ENCODE peak calls at places on chromosome 5, in ten cellular contexts. One of them, this sample, is unnamed.

GRCh38 chr5:42870882-42871418 is 59.3 kb upstream of the SELENOP start:
- DNase-seq in prostate gland: no peak
- DNase-seq in testis: no peak
- DNase-seq in lung: no peak
- DNase-seq in cardiac muscle cell: peak; percentile 29
- DNase-seq in kidney: no peak
- DNase-seq in upper lobe of right lung: no peak
- DNase-seq in K562: no peak
- DNase-seq in fibroblast of lung: no peak
- DNase-seq in PC-3: peak; percentile 29
- DNase-seq in this sample: no peak

GRCh38 chr5:65070026-65070425 is 301.3 kb downstream of the CWC27 start:
- DNase-seq in prostate gland: no peak
- DNase-seq in testis: no peak
- DNase-seq in lung: no peak
- DNase-seq in cardiac muscle cell: no peak
- DNase-seq in kidney: no peak
- DNase-seq in upper lobe of right lung: no peak
- DNase-seq in K562: no peak
- DNase-seq in fibroblast of lung: no peak
- DNase-seq in PC-3: no peak
- DNase-seq in this sample: no peak

GRCh38 chr5:126107381-126107780 is 315.8 kb upstream of the GRAMD2B start:
- DNase-seq in prostate gland: no peak
- DNase-seq in testis: no peak
- DNase-seq in lung: no peak
- DNase-seq in cardiac muscle cell: no peak
- DNase-seq in kidney: no peak
- DNase-seq in upper lobe of right lung: no peak
- DNase-seq in K562: no peak
- DNase-seq in fibroblast of lung: no peak
- DNase-seq in PC-3: no peak
- DNase-seq in this sample: no peak

GRCh38 chr5:15500326-15500958 is 462 bp downstream of the FBXL7 start:
- DNase-seq in prostate gland: peak; percentile 19
- DNase-seq in testis: peak; percentile 46
- DNase-seq in lung: peak; percentile 49
- DNase-seq in cardiac muscle cell: peak; percentile 55
- DNase-seq in kidney: peak; percentile 82
- DNase-seq in upper lobe of right lung: peak; percentile 71
- DNase-seq in K562: no peak
- DNase-seq in fibroblast of lung: peak; percentile 50
- DNase-seq in PC-3: no peak
- DNase-seq in this sample: no peak

GRCh38 chr5:58838732-58839131 is 255.9 kb downstream of the RAB3C start:
- DNase-seq in prostate gland: no peak
- DNase-seq in testis: no peak
- DNase-seq in lung: no peak
- DNase-seq in cardiac muscle cell: no peak
- DNase-seq in kidney: no peak
- DNase-seq in upper lobe of right lung: no peak
- DNase-seq in K562: no peak
- DNase-seq in fibroblast of lung: no peak
- DNase-seq in PC-3: no peak
- DNase-seq in this sample: no peak

GRCh38 chr5:137453476-137454080 is 45.5 kb downstream of the SPOCK1 start:
- DNase-seq in prostate gland: no peak
- DNase-seq in testis: no peak
- DNase-seq in lung: no peak
- DNase-seq in cardiac muscle cell: peak; percentile 80
- DNase-seq in kidney: no peak
- DNase-seq in upper lobe of right lung: no peak
- DNase-seq in K562: no peak
- DNase-seq in fibroblast of lung: peak; percentile 44
- DNase-seq in PC-3: peak; percentile 59
- DNase-seq in this sample: no peak

GRCh38 chr5:22505891-22506290 is 347.3 kb downstream of the CDH12 start:
- DNase-seq in prostate gland: no peak
- DNase-seq in testis: no peak
- DNase-seq in lung: no peak
- DNase-seq in cardiac muscle cell: no peak
- DNase-seq in kidney: no peak
- DNase-seq in upper lobe of right lung: no peak
- DNase-seq in K562: no peak
- DNase-seq in fibroblast of lung: no peak
- DNase-seq in PC-3: no peak
- DNase-seq in this sample: no peak

GRCh38 chr5:36688722-36689121 is 82.3 kb downstream of the SLC1A3 start:
- DNase-seq in prostate gland: no peak
- DNase-seq in testis: no peak
- DNase-seq in lung: no peak
- DNase-seq in cardiac muscle cell: no peak
- DNase-seq in kidney: no peak
- DNase-seq in upper lobe of right lung: no peak
- DNase-seq in K562: peak; percentile 28
- DNase-seq in fibroblast of lung: no peak
- DNase-seq in PC-3: peak; percentile 57
- DNase-seq in this sample: no peak

GRCh38 chr5:91264311-91265051 is 118.6 kb downstream of the ARRDC3 start:
- DNase-seq in prostate gland: no peak
- DNase-seq in testis: no peak
- DNase-seq in lung: no peak
- DNase-seq in cardiac muscle cell: no peak
- DNase-seq in kidney: no peak
- DNase-seq in upper lobe of right lung: no peak
- DNase-seq in K562: no peak
- DNase-seq in fibroblast of lung: no peak
- DNase-seq in PC-3: no peak
- DNase-seq in this sample: no peak

GRCh38 chr5:124764585-124764984 is 18.1 kb upstream of the ZNF608 start:
- DNase-seq in prostate gland: no peak
- DNase-seq in testis: no peak
- DNase-seq in lung: no peak
- DNase-seq in cardiac muscle cell: no peak
- DNase-seq in kidney: no peak
- DNase-seq in upper lobe of right lung: no peak
- DNase-seq in K562: no peak
- DNase-seq in fibroblast of lung: no peak
- DNase-seq in PC-3: no peak
- DNase-seq in this sample: no peak

DNA sequence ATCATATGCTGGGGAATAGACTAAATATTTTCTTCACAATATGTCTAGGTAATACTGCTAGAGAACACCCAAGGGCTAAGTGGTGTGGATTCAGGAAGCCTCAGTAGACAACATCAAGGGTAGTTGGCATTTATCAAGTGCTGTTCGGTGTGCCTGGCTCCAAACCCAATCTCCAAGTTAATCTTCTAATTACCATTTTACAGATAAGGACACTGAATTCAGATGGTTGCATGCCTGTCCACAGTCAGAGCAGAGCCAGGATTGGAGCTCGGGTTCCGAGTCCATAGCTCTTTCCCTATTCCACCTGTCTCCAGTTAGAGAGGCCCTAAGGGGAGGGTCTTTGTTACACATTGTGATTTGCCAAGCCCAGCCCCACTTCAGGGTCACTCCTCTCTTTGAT is 58.2 kb downstream of the FGF18 start:
- DNase-seq in prostate gland: no peak
- DNase-seq in testis: no peak
- DNase-seq in lung: no peak
- DNase-seq in cardiac muscle cell: no peak
- DNase-seq in kidney: no peak
- DNase-seq in upper lobe of right lung: no peak
- DNase-seq in K562: no peak
- DNase-seq in fibroblast of lung: no peak
- DNase-seq in PC-3: no peak
- DNase-seq in this sample: no peak
- TF ChIP-seq CTCF in prostate gland: no peak
- TF ChIP-seq CTCF in testis: no peak
- TF ChIP-seq CTCF in lung: no peak
- TF ChIP-seq CTCF in cardiac muscle cell: no peak
- TF ChIP-seq CTCF in kidney: no peak
- TF ChIP-seq CTCF in upper lobe of right lung: no peak
- TF ChIP-seq CTCF in K562: no peak
- TF ChIP-seq CTCF in fibroblast of lung: no peak
- TF ChIP-seq CTCF in PC-3: no peak
- TF ChIP-seq CTCF in this sample: no peak

DNA sequence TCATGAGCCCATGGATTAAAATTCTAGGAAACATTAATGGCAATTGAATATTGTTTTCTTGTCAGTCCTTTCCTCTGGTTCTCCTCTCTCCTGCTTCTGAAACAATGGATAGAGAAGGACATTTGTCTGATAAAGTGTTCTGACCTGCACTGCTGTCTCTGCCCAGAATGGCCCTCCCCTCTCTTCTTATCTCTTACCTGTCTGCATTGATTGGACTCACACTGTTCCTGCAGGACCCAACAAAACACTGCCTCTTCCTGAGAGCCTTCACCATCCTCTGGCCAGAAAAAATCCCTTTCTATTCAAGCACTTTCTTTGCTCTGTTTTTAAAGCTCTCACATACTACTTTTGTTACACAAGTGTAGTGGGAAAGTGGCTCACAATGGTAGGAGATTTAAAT is 143.8 kb upstream of the DHFR start:
- DNase-seq in prostate gland: no peak
- DNase-seq in testis: no peak
- DNase-seq in lung: no peak
- DNase-seq in cardiac muscle cell: no peak
- DNase-seq in kidney: no peak
- DNase-seq in upper lobe of right lung: no peak
- DNase-seq in K562: no peak
- DNase-seq in fibroblast of lung: no peak
- DNase-seq in PC-3: no peak
- DNase-seq in this sample: no peak
- H3K36me3 ChIP-seq in prostate gland: no peaks in the 10 kb centered on the region
- H3K36me3 ChIP-seq in testis: no peaks in the 10 kb centered on the region
- H3K36me3 ChIP-seq in lung: peaks cover 13% of the 10 kb centered on the region
- H3K36me3 ChIP-seq in cardiac muscle cell: no peaks in the 10 kb centered on the region
- H3K36me3 ChIP-seq in kidney: peaks cover 2% of the 10 kb centered on the region
- H3K36me3 ChIP-seq in upper lobe of right lung: peaks cover 29% of the 10 kb centered on the region
- H3K36me3 ChIP-seq in K562: peaks cover 4% of the 10 kb centered on the region
- H3K36me3 ChIP-seq in fibroblast of lung: no peaks in the 10 kb centered on the region
- H3K36me3 ChIP-seq in PC-3: no peaks in the 10 kb centered on the region
- H3K36me3 ChIP-seq in this sample: no peaks in the 10 kb centered on the region

GRCh38 chr5:337565-338130 is 16.1 kb downstream of the AHRR start:
- DNase-seq in prostate gland: no peak
- DNase-seq in testis: peak; percentile 5
- DNase-seq in lung: no peak
- DNase-seq in cardiac muscle cell: peak; percentile 52
- DNase-seq in kidney: no peak
- DNase-seq in upper lobe of right lung: no peak
- DNase-seq in K562: no peak
- DNase-seq in fibroblast of lung: peak; percentile 53
- DNase-seq in PC-3: peak; percentile 50
- DNase-seq in this sample: no peak

GRCh38 chr5:335740-336038 is 14.2 kb downstream of the AHRR start:
- DNase-seq in prostate gland: no peak
- DNase-seq in testis: no peak
- DNase-seq in lung: no peak
- DNase-seq in cardiac muscle cell: no peak
- DNase-seq in kidney: no peak
- DNase-seq in upper lobe of right lung: no peak
- DNase-seq in K562: no peak
- DNase-seq in fibroblast of lung: no peak
- DNase-seq in PC-3: no peak
- DNase-seq in this sample: no peak

GRCh38 chr5:332843-333242 is 11.3 kb downstream of the AHRR start:
- DNase-seq in prostate gland: no peak
- DNase-seq in testis: no peak
- DNase-seq in lung: no peak
- DNase-seq in cardiac muscle cell: peak; percentile 13
- DNase-seq in kidney: no peak
- DNase-seq in upper lobe of right lung: no peak
- DNase-seq in K562: no peak
- DNase-seq in fibroblast of lung: no peak
- DNase-seq in PC-3: no peak
- DNase-seq in this sample: no peak

GRCh38 chr5:334903-335739 is 13.6 kb downstream of the AHRR start:
- DNase-seq in prostate gland: no peak
- DNase-seq in testis: no peak
- DNase-seq in lung: no peak
- DNase-seq in cardiac muscle cell: no peak
- DNase-seq in kidney: no peak
- DNase-seq in upper lobe of right lung: no peak
- DNase-seq in K562: no peak
- DNase-seq in fibroblast of lung: no peak
- DNase-seq in PC-3: no peak
- DNase-seq in this sample: no peak

GRCh38 chr5:333945-334344 is 12.4 kb downstream of the AHRR start:
- DNase-seq in prostate gland: no peak
- DNase-seq in testis: no peak
- DNase-seq in lung: no peak
- DNase-seq in cardiac muscle cell: no peak
- DNase-seq in kidney: no peak
- DNase-seq in upper lobe of right lung: no peak
- DNase-seq in K562: no peak
- DNase-seq in fibroblast of lung: no peak
- DNase-seq in PC-3: no peak
- DNase-seq in this sample: no peak
- H3K4me3 ChIP-seq in prostate gland: no peak overlapping the region
- H3K4me3 ChIP-seq in testis: no peak overlapping the region
- H3K4me3 ChIP-seq in lung: no peak overlapping the region
- H3K4me3 ChIP-seq in cardiac muscle cell: no peak overlapping the region
- H3K4me3 ChIP-seq in kidney: no peak overlapping the region
- H3K4me3 ChIP-seq in upper lobe of right lung: no peak overlapping the region
- H3K4me3 ChIP-seq in K562: no peak overlapping the region
- H3K4me3 ChIP-seq in fibroblast of lung: no peak overlapping the region
- H3K4me3 ChIP-seq in PC-3: no peak overlapping the region
- H3K4me3 ChIP-seq in this sample: no peak overlapping the region

GRCh38 chr5:181044093-181044599 is 4.1 kb downstream of the BTNL9 start:
- DNase-seq in prostate gland: no peak
- DNase-seq in testis: no peak
- DNase-seq in lung: no peak
- DNase-seq in cardiac muscle cell: no peak
- DNase-seq in kidney: no peak
- DNase-seq in upper lobe of right lung: no peak
- DNase-seq in K562: no peak
- DNase-seq in fibroblast of lung: no peak
- DNase-seq in PC-3: no peak
- DNase-seq in this sample: no peak

GRCh38 chr5:181042036-181042435 is 2.0 kb downstream of the BTNL9 start:
- DNase-seq in prostate gland: no peak
- DNase-seq in testis: no peak
- DNase-seq in lung: no peak
- DNase-seq in cardiac muscle cell: no peak
- DNase-seq in kidney: no peak
- DNase-seq in upper lobe of right lung: no peak
- DNase-seq in K562: no peak
- DNase-seq in fibroblast of lung: no peak
- DNase-seq in PC-3: no peak
- DNase-seq in this sample: no peak

GRCh38 chr5:181042722-181043121 is 2.7 kb downstream of the BTNL9 start:
- DNase-seq in prostate gland: no peak
- DNase-seq in testis: no peak
- DNase-seq in lung: peak; percentile 22
- DNase-seq in cardiac muscle cell: no peak
- DNase-seq in kidney: no peak
- DNase-seq in upper lobe of right lung: no peak
- DNase-seq in K562: no peak
- DNase-seq in fibroblast of lung: no peak
- DNase-seq in PC-3: no peak
- DNase-seq in this sample: no peak

GRCh38 chr5:181044662-181045305 is 4.7 kb downstream of the BTNL9 start:
- DNase-seq in prostate gland: no peak
- DNase-seq in testis: no peak
- DNase-seq in lung: peak; percentile 24
- DNase-seq in cardiac muscle cell: no peak
- DNase-seq in kidney: no peak
- DNase-seq in upper lobe of right lung: no peak
- DNase-seq in K562: no peak
- DNase-seq in fibroblast of lung: no peak
- DNase-seq in PC-3: no peak
- DNase-seq in this sample: no peak

GRCh38 chr5:181043285-181044092 is 3.4 kb downstream of the BTNL9 start:
- DNase-seq in prostate gland: no peak
- DNase-seq in testis: no peak
- DNase-seq in lung: peak; percentile 25
- DNase-seq in cardiac muscle cell: no peak
- DNase-seq in kidney: no peak
- DNase-seq in upper lobe of right lung: no peak
- DNase-seq in K562: peak; percentile 67
- DNase-seq in fibroblast of lung: no peak
- DNase-seq in PC-3: peak; percentile 49
- DNase-seq in this sample: no peak
- TF ChIP-seq CTCF in prostate gland: no peak
- TF ChIP-seq CTCF in testis: no peak
- TF ChIP-seq CTCF in lung: no peak
- TF ChIP-seq CTCF in cardiac muscle cell: no peak
- TF ChIP-seq CTCF in kidney: no peak
- TF ChIP-seq CTCF in upper lobe of right lung: peak; percentile 8
- TF ChIP-seq CTCF in K562: peak; percentile 76
- TF ChIP-seq CTCF in fibroblast of lung: no peak
- TF ChIP-seq CTCF in PC-3: peak; percentile 59
- TF ChIP-seq CTCF in this sample: no peak